ENCODE peak calls at places on chromosomes 5 and 9, in five cellular contexts. One of them, this sample, is unnamed. For H3K9me3, the result is how much of the 10 kb centered on the place peaks cover.

GRCh38 chr5:154618696-154619095 is 136.5 kb upstream of the LARP1 start:
- DNase-seq in colonic mucosa: no peak
- DNase-seq in keratinocyte: no peak
- DNase-seq in neural progenitor cell: no peak
- DNase-seq in CD8-positive, alpha-beta memory T cell: no peak
- DNase-seq in this sample: no peak

GRCh38 chr5:134592141-134592746 is 40.4 kb downstream of the SAR1B start:
- DNase-seq in colonic mucosa: no peak
- DNase-seq in keratinocyte: no peak
- DNase-seq in neural progenitor cell: no peak
- DNase-seq in CD8-positive, alpha-beta memory T cell: no peak
- DNase-seq in this sample: no peak

GRCh38 chr9:90092512-90092911 is 487.7 kb downstream of the GADD45G start:
- DNase-seq in colonic mucosa: no peak
- DNase-seq in keratinocyte: no peak
- DNase-seq in neural progenitor cell: no peak
- DNase-seq in CD8-positive, alpha-beta memory T cell: no peak
- DNase-seq in this sample: no peak

GRCh38 chr9:136926749-136927148 is 17.8 kb downstream of the FBXW5 start:
- DNase-seq in colonic mucosa: no peak
- DNase-seq in keratinocyte: no peak
- DNase-seq in neural progenitor cell: no peak
- DNase-seq in CD8-positive, alpha-beta memory T cell: no peak
- DNase-seq in this sample: no peak

GRCh38 chr9:33135086-33135958 is 31.8 kb downstream of the B4GALT1 start:
- DNase-seq in colonic mucosa: no peak
- DNase-seq in keratinocyte: no peak
- DNase-seq in neural progenitor cell: no peak
- DNase-seq in CD8-positive, alpha-beta memory T cell: no peak
- DNase-seq in this sample: no peak

GRCh38 chr5:112485802-112486427 is 66.8 kb upstream of the EPB41L4A start:
- DNase-seq in colonic mucosa: no peak
- DNase-seq in keratinocyte: no peak
- DNase-seq in neural progenitor cell: no peak
- DNase-seq in CD8-positive, alpha-beta memory T cell: no peak
- DNase-seq in this sample: no peak

GRCh38 chr9:70519912-70520724 is 105.7 kb upstream of the KLF9 start:
- DNase-seq in colonic mucosa: no peak
- DNase-seq in keratinocyte: no peak
- DNase-seq in neural progenitor cell: no peak
- DNase-seq in CD8-positive, alpha-beta memory T cell: no peak
- DNase-seq in this sample: no peak

GRCh38 chr9:100098241-100098886 is 436 bp downstream of the ERP44 start:
- DNase-seq in colonic mucosa: peak
- DNase-seq in keratinocyte: no peak
- DNase-seq in neural progenitor cell: peak
- DNase-seq in CD8-positive, alpha-beta memory T cell: no peak
- DNase-seq in this sample: peak

GRCh38 chr5:80654391-80655230 is at the start of the genes DHFR and MSH3:
- DNase-seq in colonic mucosa: peak
- DNase-seq in keratinocyte: peak
- DNase-seq in neural progenitor cell: peak
- DNase-seq in CD8-positive, alpha-beta memory T cell: peak
- DNase-seq in this sample: peak

GRCh38 chr5:17020586-17021362 is 84.7 kb upstream of the MYO10 start:
- DNase-seq in colonic mucosa: no peak
- DNase-seq in keratinocyte: no peak
- DNase-seq in neural progenitor cell: no peak
- DNase-seq in CD8-positive, alpha-beta memory T cell: no peak
- DNase-seq in this sample: no peak
- H3K4me3 ChIP-seq in colonic mucosa: no peak
- H3K4me3 ChIP-seq in keratinocyte: no peak
- H3K4me3 ChIP-seq in neural progenitor cell: no peak
- H3K4me3 ChIP-seq in CD8-positive, alpha-beta memory T cell: no peak
- H3K4me3 ChIP-seq in this sample: no peak

GRCh38 chr5:141319699-141320098 is 885 bp downstream of the TAF7 start:
- DNase-seq in colonic mucosa: no peak
- DNase-seq in keratinocyte: no peak
- DNase-seq in neural progenitor cell: no peak
- DNase-seq in CD8-positive, alpha-beta memory T cell: no peak
- DNase-seq in this sample: no peak
- H3K9me3 ChIP-seq in colonic mucosa: under half
- H3K9me3 ChIP-seq in keratinocyte: under half
- H3K9me3 ChIP-seq in neural progenitor cell: under half
- H3K9me3 ChIP-seq in CD8-positive, alpha-beta memory T cell: half or more
- H3K9me3 ChIP-seq in this sample: half or more

GRCh38 chr5:40911278-40911677 is 2.0 kb downstream of the C7 start:
- DNase-seq in colonic mucosa: no peak
- DNase-seq in keratinocyte: no peak
- DNase-seq in neural progenitor cell: no peak
- DNase-seq in CD8-positive, alpha-beta memory T cell: no peak
- DNase-seq in this sample: no peak
- H3K4me3 ChIP-seq in colonic mucosa: no peak
- H3K4me3 ChIP-seq in keratinocyte: no peak
- H3K4me3 ChIP-seq in neural progenitor cell: no peak
- H3K4me3 ChIP-seq in CD8-positive, alpha-beta memory T cell: no peak
- H3K4me3 ChIP-seq in this sample: peak

GRCh38 chr5:4233671-4234070 is 638.0 kb downstream of the IRX1 start:
- DNase-seq in colonic mucosa: no peak
- DNase-seq in keratinocyte: no peak
- DNase-seq in neural progenitor cell: no peak
- DNase-seq in CD8-positive, alpha-beta memory T cell: no peak
- DNase-seq in this sample: no peak
- H3K9me3 ChIP-seq in colonic mucosa: under half
- H3K9me3 ChIP-seq in keratinocyte: under half
- H3K9me3 ChIP-seq in neural progenitor cell: under half
- H3K9me3 ChIP-seq in CD8-positive, alpha-beta memory T cell: under half
- H3K9me3 ChIP-seq in this sample: under half

DNA sequence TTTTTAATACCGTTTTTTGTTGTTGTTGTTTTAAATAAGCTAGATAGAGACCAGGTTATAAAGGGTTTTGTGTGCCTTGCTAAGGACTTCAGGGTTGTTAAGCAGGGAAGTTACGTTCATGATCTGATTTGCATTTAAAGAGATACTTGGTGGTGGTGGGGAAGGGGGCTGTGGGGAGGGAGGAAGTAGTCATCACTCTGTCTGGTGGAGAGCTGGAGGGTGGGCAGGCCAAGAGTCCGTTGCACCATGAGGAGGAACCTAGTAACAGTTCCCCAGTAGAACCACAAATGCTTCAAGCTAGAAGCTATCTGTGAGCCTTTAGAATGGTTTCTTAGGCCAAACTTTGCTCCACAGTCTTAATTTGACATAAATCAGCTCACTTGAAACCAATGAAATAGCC is 18.7 kb upstream of the ROPN1L start:
- DNase-seq in colonic mucosa: no peak
- DNase-seq in keratinocyte: no peak
- DNase-seq in neural progenitor cell: no peak
- DNase-seq in CD8-positive, alpha-beta memory T cell: no peak
- DNase-seq in this sample: no peak
- H3K4me3 ChIP-seq in colonic mucosa: no peak
- H3K4me3 ChIP-seq in keratinocyte: no peak
- H3K4me3 ChIP-seq in neural progenitor cell: no peak
- H3K4me3 ChIP-seq in CD8-positive, alpha-beta memory T cell: no peak
- H3K4me3 ChIP-seq in this sample: no peak

GRCh38 chr5:1064383-1065142 is 47.3 kb downstream of the SLC12A7 start:
- DNase-seq in colonic mucosa: no peak
- DNase-seq in keratinocyte: no peak
- DNase-seq in neural progenitor cell: no peak
- DNase-seq in CD8-positive, alpha-beta memory T cell: no peak
- DNase-seq in this sample: no peak
- H3K9me3 ChIP-seq in colonic mucosa: under half
- H3K9me3 ChIP-seq in keratinocyte: under half
- H3K9me3 ChIP-seq in neural progenitor cell: under half
- H3K9me3 ChIP-seq in CD8-positive, alpha-beta memory T cell: under half
- H3K9me3 ChIP-seq in this sample: under half

GRCh38 chr9:92668746-92669526 is 995 bp downstream of the IPPK start:
- DNase-seq in colonic mucosa: peak
- DNase-seq in keratinocyte: no peak
- DNase-seq in neural progenitor cell: peak
- DNase-seq in CD8-positive, alpha-beta memory T cell: peak
- DNase-seq in this sample: no peak

GRCh38 chr9:92669890-92670708 is at the start of gene IPPK:
- DNase-seq in colonic mucosa: peak
- DNase-seq in keratinocyte: peak
- DNase-seq in neural progenitor cell: peak
- DNase-seq in CD8-positive, alpha-beta memory T cell: peak
- DNase-seq in this sample: peak

GRCh38 chr9:92666912-92667532 is 2.9 kb downstream of the IPPK start:
- DNase-seq in colonic mucosa: no peak
- DNase-seq in keratinocyte: no peak
- DNase-seq in neural progenitor cell: no peak
- DNase-seq in CD8-positive, alpha-beta memory T cell: no peak
- DNase-seq in this sample: no peak

GRCh38 chr9:92669527-92669889 is 423 bp downstream of the IPPK start:
- DNase-seq in colonic mucosa: peak
- DNase-seq in keratinocyte: no peak
- DNase-seq in neural progenitor cell: peak
- DNase-seq in CD8-positive, alpha-beta memory T cell: no peak
- DNase-seq in this sample: no peak

DNA sequence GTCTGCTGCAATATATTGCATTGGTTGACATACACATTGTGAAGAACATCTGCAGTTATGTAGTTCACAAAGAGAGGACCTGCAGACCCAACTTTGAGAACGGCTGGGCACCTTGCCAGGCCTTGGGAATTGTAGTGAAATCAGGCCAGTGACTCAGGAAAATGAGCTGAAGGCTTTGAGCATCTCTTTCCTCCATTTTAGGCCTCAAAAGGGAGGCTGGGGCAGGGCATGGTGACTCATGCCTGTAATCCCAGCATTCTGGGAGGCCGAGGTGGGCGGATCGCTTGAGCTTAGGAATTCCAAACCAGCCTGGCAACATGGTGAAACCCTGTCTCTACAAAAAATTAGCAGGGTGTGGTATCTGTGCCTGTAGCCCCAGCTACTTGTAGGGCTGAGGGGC is 1.4 kb upstream of the IPPK start:
- DNase-seq in colonic mucosa: peak
- DNase-seq in keratinocyte: peak
- DNase-seq in neural progenitor cell: no peak
- DNase-seq in CD8-positive, alpha-beta memory T cell: no peak
- DNase-seq in this sample: no peak
- H3K4me3 ChIP-seq in colonic mucosa: no peak
- H3K4me3 ChIP-seq in keratinocyte: peak
- H3K4me3 ChIP-seq in neural progenitor cell: peak
- H3K4me3 ChIP-seq in CD8-positive, alpha-beta memory T cell: peak
- H3K4me3 ChIP-seq in this sample: peak

DNA sequence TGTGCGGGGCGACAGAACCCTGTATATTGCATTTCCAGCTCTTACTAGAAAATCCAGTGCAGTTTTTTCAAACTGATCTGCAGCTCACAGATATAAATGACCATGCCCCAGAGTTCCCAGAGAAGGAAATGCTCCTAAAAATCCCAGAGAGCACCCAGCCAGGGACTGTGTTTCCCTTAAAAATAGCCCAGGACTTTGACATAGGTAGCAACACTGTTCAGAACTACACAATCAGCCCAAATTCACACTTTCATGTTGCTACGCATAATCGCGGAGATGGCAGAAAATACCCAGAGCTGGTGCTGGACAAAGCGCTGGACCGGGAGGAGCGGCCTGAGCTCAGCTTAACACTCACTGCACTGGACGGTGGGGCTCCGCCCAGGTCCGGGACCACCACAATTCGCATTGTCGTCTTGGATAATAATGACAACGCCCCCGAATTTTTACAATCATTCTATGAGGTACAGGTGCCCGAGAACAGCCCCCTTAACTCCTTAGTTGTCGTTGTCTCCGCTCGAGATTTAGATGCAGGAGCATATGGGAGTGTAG is 786 bp downstream of the PCDHB5 start:
- DNase-seq in colonic mucosa: no peak
- DNase-seq in keratinocyte: no peak
- DNase-seq in neural progenitor cell: no peak
- DNase-seq in CD8-positive, alpha-beta memory T cell: no peak
- DNase-seq in this sample: no peak
- H3K9me3 ChIP-seq in colonic mucosa: under half
- H3K9me3 ChIP-seq in keratinocyte: under half
- H3K9me3 ChIP-seq in neural progenitor cell: under half
- H3K9me3 ChIP-seq in CD8-positive, alpha-beta memory T cell: under half
- H3K9me3 ChIP-seq in this sample: half or more

GRCh38 chr9:7103382-7104170 is 345.8 kb downstream of the KDM4C start:
- DNase-seq in colonic mucosa: no peak
- DNase-seq in keratinocyte: no peak
- DNase-seq in neural progenitor cell: peak
- DNase-seq in CD8-positive, alpha-beta memory T cell: no peak
- DNase-seq in this sample: no peak

GRCh38 chr9:7108956-7109355 is 351.2 kb downstream of the KDM4C start:
- DNase-seq in colonic mucosa: no peak
- DNase-seq in keratinocyte: no peak
- DNase-seq in neural progenitor cell: no peak
- DNase-seq in CD8-positive, alpha-beta memory T cell: no peak
- DNase-seq in this sample: no peak

GRCh38 chr9:7105095-7105494 is 347.3 kb downstream of the KDM4C start:
- DNase-seq in colonic mucosa: no peak
- DNase-seq in keratinocyte: no peak
- DNase-seq in neural progenitor cell: no peak
- DNase-seq in CD8-positive, alpha-beta memory T cell: no peak
- DNase-seq in this sample: no peak

GRCh38 chr9:7104625-7105024 is 346.9 kb downstream of the KDM4C start:
- DNase-seq in colonic mucosa: no peak
- DNase-seq in keratinocyte: no peak
- DNase-seq in neural progenitor cell: peak
- DNase-seq in CD8-positive, alpha-beta memory T cell: no peak
- DNase-seq in this sample: no peak
- H3K4me3 ChIP-seq in colonic mucosa: no peak
- H3K4me3 ChIP-seq in keratinocyte: no peak
- H3K4me3 ChIP-seq in neural progenitor cell: no peak
- H3K4me3 ChIP-seq in CD8-positive, alpha-beta memory T cell: no peak
- H3K4me3 ChIP-seq in this sample: no peak

This sample was measured in ascending aorta.